ENCODE peak calls at places on chromosomes 5 and 9, in four cellular contexts. A is NCI-H510A, B is upper lobe of right lung, X is GM19239. H is an unnamed sample.
A peak's percentile ranks its signal among the peaks of the same experiment; 100 is the strongest.

GRCh38 chr9:121073038-121073437 is 1.7 kb upstream of the CNTRL start:
- DNase-seq in B (no peak), A (no peak), X (no peak), H (no peak)

GRCh38 chr5:75616286-75616810 is 5.1 kb downstream of the ANKDD1B start:
- DNase-seq in X (no peak), A (no peak), B (no peak), H (no peak)

GRCh38 chr9:93676310-93677054 is 100.1 kb downstream of the PHF2 start:
- DNase-seq in B (peak; percentile 62), X (no peak), A (no peak), H (no peak)

GRCh38 chr5:56457887-56458451 is 224.8 kb upstream of the ANKRD55 start:
- DNase-seq in X (no peak), B (no peak), A (no peak), H (no peak)

GRCh38 chr5:7671420-7671819 is 179.5 kb downstream of the CFAP90 start:
- DNase-seq in B (no peak), X (no peak), A (no peak), H (no peak)

GRCh38 chr9:28942941-28943340 is 1369.7 kb upstream of the C9orf72 start:
- DNase-seq in B (no peak), A (no peak), X (no peak), H (no peak)

GRCh38 chr5:168976311-168976893 is 324.5 kb downstream of the SLIT3 start:
- DNase-seq in A (no peak), X (no peak), B (no peak), H (no peak)

GRCh38 chr9:107276966-107277710 is 5.9 kb upstream of the RAD23B start:
- DNase-seq in B (no peak), X (no peak), A (no peak), H (no peak)

GRCh38 chr9:32571969-32572899 is 725 bp downstream of the NDUFB6 start:
- DNase-seq in A (no peak), X (peak; percentile 59), B (no peak), H (no peak)

GRCh38 chr5:43251754-43252153 is 59.7 kb downstream of the NIM1K start:
- DNase-seq in B (no peak), A (no peak), X (no peak), H (no peak)

GRCh38 chr5:13771011-13771571 is 173.4 kb downstream of the DNAH5 start:
- DNase-seq in B (no peak), A (no peak), X (no peak), H (no peak)

GRCh38 chr9:83956288-83957028 is 23.6 kb downstream of the HNRNPK start:
- DNase-seq in B (peak; percentile 94), X (peak; percentile 67), A (peak; percentile 67), H (no peak)

GRCh38 chr5:38802125-38802524 is 43.7 kb upstream of the OSMR start:
- DNase-seq in A (no peak), X (no peak), B (no peak), H (no peak)

GRCh38 chr5:7073666-7074065 is 322.3 kb upstream of the ADCY2 start:
- DNase-seq in B (no peak), A (no peak), X (no peak), H (no peak)

GRCh38 chr5:36950586-36951457 is 74.3 kb downstream of the NIPBL start:
- DNase-seq in B (no peak), A (no peak), X (no peak), H (no peak)

GRCh38 chr5:128111818-128112448 is 28.4 kb downstream of the SLC12A2 start:
- DNase-seq in B (no peak), A (no peak), X (no peak), H (peak; percentile 3)

GRCh38 chr5:173094012-173094661 is 38.0 kb downstream of the CREBRF start:
- DNase-seq in B (no peak), X (no peak), A (no peak), H (no peak)

GRCh38 chr9:72274916-72275315 is 90.1 kb downstream of the ZFAND5 start:
- DNase-seq in B (no peak), A (no peak), X (no peak), H (no peak)

GRCh38 chr5:168317521-168318147 is 26.2 kb downstream of the WWC1 start:
- DNase-seq in A (no peak), B (no peak), X (no peak), H (peak; percentile 96)

GRCh38 chr9:128470560-128470959 is 14.8 kb downstream of the ODF2 start:
- DNase-seq in A (no peak), X (no peak), B (no peak), H (no peak)